ENCODE peak calls at places on chromosome 16, in ten cellular contexts. One of them, this sample, is unnamed.

GRCh38 chr16:68590201-68590994 is 51.3 kb downstream of the ZFP90 start:
- DNase-seq in lung: peak; percentile 58
- DNase-seq in mucosa of descending colon: peak; percentile 64
- DNase-seq in fibroblast of lung: peak; percentile 63
- DNase-seq in OCI-LY7: peak; percentile 34
- DNase-seq in prostate gland: peak; percentile 63
- DNase-seq in body of pancreas: peak; percentile 73
- DNase-seq in kidney: peak; percentile 84
- DNase-seq in heart left ventricle: no peak
- DNase-seq in IMR-90: peak; percentile 7
- DNase-seq in this sample: no peak

GRCh38 chr16:10824111-10824893 is 5.7 kb upstream of the TVP23A start:
- DNase-seq in fibroblast of lung: no peak
- DNase-seq in lung: peak; percentile 75
- DNase-seq in kidney: no peak
- DNase-seq in prostate gland: peak; percentile 59
- DNase-seq in heart left ventricle: no peak
- DNase-seq in IMR-90: no peak
- DNase-seq in OCI-LY7: no peak
- DNase-seq in mucosa of descending colon: peak; percentile 26
- DNase-seq in body of pancreas: peak; percentile 98
- DNase-seq in this sample: no peak

GRCh38 chr16:58464047-58464915 is 35.7 kb upstream of the NDRG4 start:
- DNase-seq in IMR-90: no peak
- DNase-seq in mucosa of descending colon: no peak
- DNase-seq in lung: no peak
- DNase-seq in heart left ventricle: peak; percentile 62
- DNase-seq in prostate gland: no peak
- DNase-seq in OCI-LY7: no peak
- DNase-seq in kidney: no peak
- DNase-seq in fibroblast of lung: no peak
- DNase-seq in body of pancreas: peak; percentile 21
- DNase-seq in this sample: no peak

GRCh38 chr16:55630774-55631173 is 25.0 kb upstream of the SLC6A2 start:
- DNase-seq in kidney: no peak
- DNase-seq in fibroblast of lung: no peak
- DNase-seq in heart left ventricle: no peak
- DNase-seq in lung: no peak
- DNase-seq in mucosa of descending colon: no peak
- DNase-seq in IMR-90: no peak
- DNase-seq in prostate gland: no peak
- DNase-seq in body of pancreas: no peak
- DNase-seq in OCI-LY7: no peak
- DNase-seq in this sample: no peak

GRCh38 chr16:80836846-80837245 is 32.4 kb upstream of the CDYL2 start:
- DNase-seq in kidney: no peak
- DNase-seq in mucosa of descending colon: no peak
- DNase-seq in IMR-90: no peak
- DNase-seq in prostate gland: no peak
- DNase-seq in lung: no peak
- DNase-seq in body of pancreas: no peak
- DNase-seq in OCI-LY7: no peak
- DNase-seq in heart left ventricle: no peak
- DNase-seq in fibroblast of lung: no peak
- DNase-seq in this sample: no peak

GRCh38 chr16:88064889-88065746 is 113.9 kb downstream of the BANP start:
- DNase-seq in kidney: peak; percentile 43
- DNase-seq in IMR-90: no peak
- DNase-seq in lung: no peak
- DNase-seq in prostate gland: no peak
- DNase-seq in heart left ventricle: no peak
- DNase-seq in OCI-LY7: no peak
- DNase-seq in mucosa of descending colon: no peak
- DNase-seq in fibroblast of lung: no peak
- DNase-seq in body of pancreas: no peak
- DNase-seq in this sample: no peak

GRCh38 chr16:19411298-19411697 is 6.4 kb upstream of the TMC5 start:
- DNase-seq in mucosa of descending colon: no peak
- DNase-seq in IMR-90: no peak
- DNase-seq in lung: no peak
- DNase-seq in heart left ventricle: no peak
- DNase-seq in body of pancreas: no peak
- DNase-seq in fibroblast of lung: no peak
- DNase-seq in OCI-LY7: no peak
- DNase-seq in prostate gland: no peak
- DNase-seq in kidney: no peak
- DNase-seq in this sample: no peak

GRCh38 chr16:2507052-2507678 is 6.6 kb upstream of the ATP6V0C start:
- DNase-seq in IMR-90: no peak
- DNase-seq in mucosa of descending colon: no peak
- DNase-seq in prostate gland: no peak
- DNase-seq in OCI-LY7: peak; percentile 81
- DNase-seq in heart left ventricle: peak; percentile 34
- DNase-seq in fibroblast of lung: no peak
- DNase-seq in kidney: peak; percentile 75
- DNase-seq in lung: no peak
- DNase-seq in body of pancreas: peak; percentile 15
- DNase-seq in this sample: no peak

GRCh38 chr16:3020604-3021448 is 658 bp downstream of the TNFRSF12A start:
- DNase-seq in body of pancreas: peak; percentile 98
- DNase-seq in OCI-LY7: peak; percentile 44
- DNase-seq in fibroblast of lung: peak; percentile 91
- DNase-seq in heart left ventricle: peak; percentile 85
- DNase-seq in mucosa of descending colon: peak; percentile 62
- DNase-seq in kidney: peak; percentile 97
- DNase-seq in lung: peak; percentile 88
- DNase-seq in prostate gland: peak; percentile 73
- DNase-seq in IMR-90: peak; percentile 89
- DNase-seq in this sample: no peak

GRCh38 chr16:57341441-57342303 is 16.9 kb upstream of the CCL22 start:
- DNase-seq in kidney: no peak
- DNase-seq in prostate gland: peak; percentile 95
- DNase-seq in fibroblast of lung: peak; percentile 96
- DNase-seq in mucosa of descending colon: peak; percentile 88
- DNase-seq in body of pancreas: peak; percentile 25
- DNase-seq in IMR-90: peak; percentile 86
- DNase-seq in lung: peak; percentile 82
- DNase-seq in OCI-LY7: no peak
- DNase-seq in heart left ventricle: no peak
- DNase-seq in this sample: no peak

GRCh38 chr16:2973081-2973480 is 3.9 kb downstream of the PAQR4 start:
- DNase-seq in prostate gland: peak; percentile 70
- DNase-seq in IMR-90: no peak
- DNase-seq in fibroblast of lung: no peak
- DNase-seq in OCI-LY7: no peak
- DNase-seq in lung: no peak
- DNase-seq in heart left ventricle: no peak
- DNase-seq in body of pancreas: no peak
- DNase-seq in kidney: no peak
- DNase-seq in mucosa of descending colon: no peak
- DNase-seq in this sample: no peak

GRCh38 chr16:75479421-75479990 is 15.0 kb upstream of the TMEM170A start:
- DNase-seq in kidney: no peak
- DNase-seq in mucosa of descending colon: no peak
- DNase-seq in IMR-90: no peak
- DNase-seq in prostate gland: no peak
- DNase-seq in OCI-LY7: no peak
- DNase-seq in fibroblast of lung: no peak
- DNase-seq in heart left ventricle: no peak
- DNase-seq in body of pancreas: no peak
- DNase-seq in lung: no peak
- DNase-seq in this sample: no peak

GRCh38 chr16:2513405-2514332 is at the start of gene ATP6V0C:
- DNase-seq in lung: peak; percentile 93
- DNase-seq in body of pancreas: peak; percentile 98
- DNase-seq in prostate gland: peak; percentile 92
- DNase-seq in kidney: peak; percentile 98
- DNase-seq in fibroblast of lung: peak; percentile 76
- DNase-seq in heart left ventricle: peak; percentile 92
- DNase-seq in IMR-90: peak; percentile 79
- DNase-seq in mucosa of descending colon: peak; percentile 97
- DNase-seq in OCI-LY7: peak; percentile 95
- DNase-seq in this sample: peak; percentile 77

GRCh38 chr16:77993586-77993985 is 28.8 kb upstream of the CLEC3A start:
- DNase-seq in OCI-LY7: no peak
- DNase-seq in fibroblast of lung: peak; percentile 48
- DNase-seq in IMR-90: peak; percentile 35
- DNase-seq in body of pancreas: no peak
- DNase-seq in kidney: no peak
- DNase-seq in lung: no peak
- DNase-seq in heart left ventricle: no peak
- DNase-seq in prostate gland: no peak
- DNase-seq in mucosa of descending colon: peak; percentile 11
- DNase-seq in this sample: no peak

GRCh38 chr16:50467943-50468748 is 80.0 kb upstream of the NKD1 start:
- DNase-seq in kidney: no peak
- DNase-seq in lung: no peak
- DNase-seq in IMR-90: no peak
- DNase-seq in body of pancreas: peak; percentile 26
- DNase-seq in heart left ventricle: no peak
- DNase-seq in fibroblast of lung: peak; percentile 28
- DNase-seq in mucosa of descending colon: peak; percentile 10
- DNase-seq in prostate gland: no peak
- DNase-seq in OCI-LY7: no peak
- DNase-seq in this sample: no peak

GRCh38 chr16:77993111-77993571 is 29.2 kb upstream of the CLEC3A start:
- DNase-seq in mucosa of descending colon: peak; percentile 9
- DNase-seq in heart left ventricle: no peak
- DNase-seq in IMR-90: peak; percentile 65
- DNase-seq in lung: no peak
- DNase-seq in fibroblast of lung: peak; percentile 76
- DNase-seq in body of pancreas: no peak
- DNase-seq in prostate gland: no peak
- DNase-seq in OCI-LY7: no peak
- DNase-seq in kidney: no peak
- DNase-seq in this sample: no peak

GRCh38 chr16:47069841-47070584 is 73.7 kb downstream of the NETO2 start:
- DNase-seq in kidney: no peak
- DNase-seq in fibroblast of lung: no peak
- DNase-seq in IMR-90: no peak
- DNase-seq in mucosa of descending colon: no peak
- DNase-seq in prostate gland: no peak
- DNase-seq in body of pancreas: no peak
- DNase-seq in OCI-LY7: no peak
- DNase-seq in lung: no peak
- DNase-seq in heart left ventricle: no peak
- DNase-seq in this sample: no peak

GRCh38 chr16:85680352-85680944 is 8.3 kb downstream of the GINS2 start:
- DNase-seq in lung: no peak
- DNase-seq in body of pancreas: no peak
- DNase-seq in fibroblast of lung: no peak
- DNase-seq in OCI-LY7: no peak
- DNase-seq in heart left ventricle: no peak
- DNase-seq in kidney: no peak
- DNase-seq in IMR-90: no peak
- DNase-seq in prostate gland: no peak
- DNase-seq in mucosa of descending colon: no peak
- DNase-seq in this sample: no peak
- H3K36me3 ChIP-seq in lung: peaks cover 12% of the 10 kb centered on the region
- H3K36me3 ChIP-seq in body of pancreas: no peaks in the 10 kb centered on the region
- H3K36me3 ChIP-seq in fibroblast of lung: peaks cover 6% of the 10 kb centered on the region
- H3K36me3 ChIP-seq in OCI-LY7: peaks cover 99% of the 10 kb centered on the region
- H3K36me3 ChIP-seq in heart left ventricle: no peaks in the 10 kb centered on the region
- H3K36me3 ChIP-seq in kidney: peaks cover under 1% of the 10 kb centered on the region
- H3K36me3 ChIP-seq in IMR-90: peaks cover 17% of the 10 kb centered on the region
- H3K36me3 ChIP-seq in prostate gland: no peaks in the 10 kb centered on the region
- H3K36me3 ChIP-seq in mucosa of descending colon: no peaks in the 10 kb centered on the region
- H3K36me3 ChIP-seq in this sample: no peaks in the 10 kb centered on the region

GRCh38 chr16:53484542-53484941 is 18.5 kb downstream of the AKTIP start:
- DNase-seq in OCI-LY7: no peak
- DNase-seq in lung: no peak
- DNase-seq in fibroblast of lung: no peak
- DNase-seq in prostate gland: no peak
- DNase-seq in kidney: no peak
- DNase-seq in mucosa of descending colon: no peak
- DNase-seq in IMR-90: no peak
- DNase-seq in body of pancreas: no peak
- DNase-seq in heart left ventricle: no peak
- DNase-seq in this sample: no peak
- H3K36me3 ChIP-seq in OCI-LY7: peaks cover 96% of the 10 kb centered on the region
- H3K36me3 ChIP-seq in lung: peaks cover 19% of the 10 kb centered on the region
- H3K36me3 ChIP-seq in fibroblast of lung: no peaks in the 10 kb centered on the region
- H3K36me3 ChIP-seq in prostate gland: peaks cover 5% of the 10 kb centered on the region
- H3K36me3 ChIP-seq in kidney: peaks cover 50% of the 10 kb centered on the region
- H3K36me3 ChIP-seq in mucosa of descending colon: no peaks in the 10 kb centered on the region
- H3K36me3 ChIP-seq in IMR-90: peaks cover 18% of the 10 kb centered on the region
- H3K36me3 ChIP-seq in body of pancreas: no peaks in the 10 kb centered on the region
- H3K36me3 ChIP-seq in heart left ventricle: no peaks in the 10 kb centered on the region
- H3K36me3 ChIP-seq in this sample: peaks cover 35% of the 10 kb centered on the region

DNA sequence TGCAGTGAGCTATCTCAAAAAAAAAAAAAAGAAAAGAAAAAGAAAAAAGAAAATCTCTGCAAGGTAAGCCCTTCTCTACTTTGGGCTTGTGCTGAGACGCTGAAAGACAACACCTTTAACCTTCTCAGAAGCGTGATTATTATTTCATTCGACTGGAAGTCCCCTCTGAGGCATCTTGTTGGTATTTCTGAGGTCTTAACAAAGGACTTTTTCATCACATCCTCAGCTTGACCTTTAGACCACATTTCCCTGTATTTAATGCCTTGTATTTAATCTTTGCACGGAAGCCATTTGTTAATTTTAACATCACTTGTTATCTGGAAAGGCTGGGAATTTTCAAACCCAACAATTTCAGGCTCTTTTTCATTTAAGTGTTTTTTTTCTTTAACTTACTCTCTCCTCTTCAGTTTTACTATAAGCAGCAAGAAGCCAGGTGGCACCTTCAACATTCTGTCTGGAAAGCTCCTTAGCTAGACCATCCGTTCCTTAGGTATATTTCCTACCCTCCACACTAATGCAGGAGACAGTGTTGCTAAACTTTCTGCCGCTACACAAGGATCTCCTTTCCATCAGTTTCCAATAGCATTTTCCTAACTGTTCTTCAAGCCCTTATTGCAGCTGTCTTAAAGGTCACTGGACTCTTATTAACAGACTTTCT is 10.3 kb downstream of the KCTD13 start:
- DNase-seq in IMR-90: peak; percentile 70
- DNase-seq in OCI-LY7: no peak
- DNase-seq in fibroblast of lung: peak; percentile 77
- DNase-seq in lung: no peak
- DNase-seq in kidney: no peak
- DNase-seq in mucosa of descending colon: no peak
- DNase-seq in heart left ventricle: no peak
- DNase-seq in prostate gland: no peak
- DNase-seq in body of pancreas: no peak
- DNase-seq in this sample: no peak
- H3K36me3 ChIP-seq in IMR-90: peaks cover 19% of the 10 kb centered on the region
- H3K36me3 ChIP-seq in OCI-LY7: peaks cover 30% of the 10 kb centered on the region
- H3K36me3 ChIP-seq in fibroblast of lung: peaks cover 3% of the 10 kb centered on the region
- H3K36me3 ChIP-seq in lung: peaks cover 9% of the 10 kb centered on the region
- H3K36me3 ChIP-seq in kidney: peaks cover 7% of the 10 kb centered on the region
- H3K36me3 ChIP-seq in mucosa of descending colon: no peaks in the 10 kb centered on the region
- H3K36me3 ChIP-seq in heart left ventricle: no peaks in the 10 kb centered on the region
- H3K36me3 ChIP-seq in prostate gland: no peaks in the 10 kb centered on the region
- H3K36me3 ChIP-seq in body of pancreas: no peaks in the 10 kb centered on the region
- H3K36me3 ChIP-seq in this sample: no peaks in the 10 kb centered on the region

DNA sequence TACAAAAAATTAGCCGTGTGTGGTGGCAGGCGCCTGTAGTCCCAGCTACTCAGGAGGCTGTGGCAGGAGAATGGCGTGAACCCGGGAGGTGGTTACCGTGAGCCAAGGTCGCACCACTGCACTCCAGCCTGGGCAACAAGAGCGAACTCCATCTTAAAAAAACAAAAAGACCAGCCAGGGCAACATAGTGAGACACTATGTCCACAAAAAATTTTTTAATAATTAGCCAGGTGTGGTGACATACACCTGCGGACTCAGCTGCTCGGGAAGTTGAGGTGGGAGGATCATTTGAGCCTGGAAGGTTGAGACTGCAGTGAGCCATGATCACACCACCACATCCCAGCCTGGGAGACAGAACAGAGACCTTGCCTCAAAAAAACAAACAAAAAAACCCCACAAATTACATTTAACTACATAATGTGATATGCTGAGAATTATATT is 29.1 kb downstream of the FANCA start:
- DNase-seq in prostate gland: no peak
- DNase-seq in body of pancreas: no peak
- DNase-seq in IMR-90: no peak
- DNase-seq in heart left ventricle: no peak
- DNase-seq in mucosa of descending colon: no peak
- DNase-seq in fibroblast of lung: no peak
- DNase-seq in OCI-LY7: no peak
- DNase-seq in kidney: no peak
- DNase-seq in lung: no peak
- DNase-seq in this sample: no peak
- H3K36me3 ChIP-seq in prostate gland: no peaks in the 10 kb centered on the region
- H3K36me3 ChIP-seq in body of pancreas: no peaks in the 10 kb centered on the region
- H3K36me3 ChIP-seq in IMR-90: peaks cover 32% of the 10 kb centered on the region
- H3K36me3 ChIP-seq in heart left ventricle: no peaks in the 10 kb centered on the region
- H3K36me3 ChIP-seq in mucosa of descending colon: no peaks in the 10 kb centered on the region
- H3K36me3 ChIP-seq in fibroblast of lung: peaks cover 9% of the 10 kb centered on the region
- H3K36me3 ChIP-seq in OCI-LY7: peaks cover 98% of the 10 kb centered on the region
- H3K36me3 ChIP-seq in kidney: no peaks in the 10 kb centered on the region
- H3K36me3 ChIP-seq in lung: no peaks in the 10 kb centered on the region
- H3K36me3 ChIP-seq in this sample: no peaks in the 10 kb centered on the region